ENCODE peak calls at places on chromosomes 11 and 22, in five cellular contexts. One of them, this sample, is unnamed.

GRCh38 chr22:36964110-36964509 is 50.7 kb downstream of the CSF2RB start:
- DNase-seq in SK-N-SH: no peak
- DNase-seq in uterus: no peak
- DNase-seq in cardiac muscle cell: no peak
- DNase-seq in upper lobe of right lung: no peak
- DNase-seq in this sample: no peak

GRCh38 chr11:11427185-11427944 is 74.3 kb upstream of the CSNK2A3 start:
- DNase-seq in uterus: no peak
- DNase-seq in SK-N-SH: no peak
- DNase-seq in upper lobe of right lung: no peak
- DNase-seq in cardiac muscle cell: peak; percentile 24
- DNase-seq in this sample: no peak

GRCh38 chr22:42966389-42966998 is 48.5 kb downstream of the PACSIN2 start:
- DNase-seq in uterus: no peak
- DNase-seq in cardiac muscle cell: no peak
- DNase-seq in upper lobe of right lung: no peak
- DNase-seq in SK-N-SH: no peak
- DNase-seq in this sample: no peak

GRCh38 chr11:62556102-62556871 is 9.7 kb upstream of the AHNAK start:
- DNase-seq in upper lobe of right lung: peak; percentile 93
- DNase-seq in cardiac muscle cell: peak; percentile 87
- DNase-seq in uterus: peak; percentile 92
- DNase-seq in SK-N-SH: peak; percentile 90
- DNase-seq in this sample: peak; percentile 75

GRCh38 chr11:102518296-102519094 is 12.1 kb downstream of the MMP7 start:
- DNase-seq in SK-N-SH: no peak
- DNase-seq in upper lobe of right lung: no peak
- DNase-seq in uterus: no peak
- DNase-seq in cardiac muscle cell: no peak
- DNase-seq in this sample: no peak

GRCh38 chr22:49764151-49764581 is 63.5 kb downstream of the BRD1 start:
- DNase-seq in uterus: no peak
- DNase-seq in cardiac muscle cell: no peak
- DNase-seq in SK-N-SH: peak; percentile 44
- DNase-seq in upper lobe of right lung: peak; percentile 63
- DNase-seq in this sample: peak; percentile 48

GRCh38 chr11:120354068-120354467 is 17.9 kb downstream of the ARHGEF12 start:
- DNase-seq in uterus: no peak
- DNase-seq in upper lobe of right lung: no peak
- DNase-seq in cardiac muscle cell: no peak
- DNase-seq in SK-N-SH: no peak
- DNase-seq in this sample: no peak

GRCh38 chr11:63916837-63917684 is at the start of gene RCOR2:
- DNase-seq in upper lobe of right lung: peak; percentile 81
- DNase-seq in cardiac muscle cell: peak; percentile 94
- DNase-seq in uterus: peak; percentile 77
- DNase-seq in SK-N-SH: peak; percentile 98
- DNase-seq in this sample: peak; percentile 87

GRCh38 chr11:47511927-47512326 is 41.0 kb downstream of the CELF1 start:
- DNase-seq in cardiac muscle cell: no peak
- DNase-seq in uterus: no peak
- DNase-seq in SK-N-SH: no peak
- DNase-seq in upper lobe of right lung: no peak
- DNase-seq in this sample: no peak

GRCh38 chr11:57641426-57641825 is 8.3 kb downstream of the YPEL4 start:
- DNase-seq in uterus: no peak
- DNase-seq in upper lobe of right lung: no peak
- DNase-seq in cardiac muscle cell: peak; percentile 53
- DNase-seq in SK-N-SH: peak; percentile 54
- DNase-seq in this sample: no peak

GRCh38 chr22:43432883-43433415 is 21.1 kb downstream of the MPPED1 start:
- DNase-seq in uterus: no peak
- DNase-seq in upper lobe of right lung: peak; percentile 21
- DNase-seq in cardiac muscle cell: no peak
- DNase-seq in SK-N-SH: no peak
- DNase-seq in this sample: no peak

GRCh38 chr11:93861808-93862207 is 11.4 kb upstream of the VSTM5 start:
- DNase-seq in upper lobe of right lung: no peak
- DNase-seq in cardiac muscle cell: no peak
- DNase-seq in SK-N-SH: no peak
- DNase-seq in uterus: no peak
- DNase-seq in this sample: peak; percentile 31

DNA sequence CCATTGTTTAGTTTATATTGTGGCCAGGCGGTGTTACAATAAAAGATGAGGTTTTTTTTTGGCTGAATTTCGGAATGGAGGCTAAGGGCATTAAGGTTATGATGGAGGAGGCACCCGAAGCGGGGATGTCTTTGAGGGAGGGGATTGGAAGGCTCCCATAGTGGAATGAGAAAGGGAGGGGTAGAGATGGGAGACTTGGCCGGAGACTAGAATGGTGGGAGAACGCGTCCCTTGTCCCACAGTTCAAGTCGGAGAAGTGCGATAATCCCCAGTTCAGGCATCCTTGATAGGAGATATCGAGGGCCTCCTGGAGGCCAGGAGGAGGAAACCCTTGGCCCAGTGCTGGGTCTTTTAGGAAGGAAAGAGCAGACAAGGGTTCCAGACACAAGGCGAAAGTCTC is 21.6 kb downstream of the ZNF195 start:
- DNase-seq in SK-N-SH: no peak
- DNase-seq in uterus: no peak
- DNase-seq in cardiac muscle cell: no peak
- DNase-seq in upper lobe of right lung: no peak
- DNase-seq in this sample: no peak
- H3K9me3 ChIP-seq in SK-N-SH: peaks cover 29% of the 10 kb centered on the region
- H3K9me3 ChIP-seq in uterus: no peaks in the 10 kb centered on the region
- H3K9me3 ChIP-seq in cardiac muscle cell: peaks cover 7% of the 10 kb centered on the region
- H3K9me3 ChIP-seq in upper lobe of right lung: peaks cover 58% of the 10 kb centered on the region
- H3K9me3 ChIP-seq in this sample: no peaks in the 10 kb centered on the region

GRCh38 chr22:17190702-17191101 is 28.5 kb downstream of the ADA2 start:
- DNase-seq in SK-N-SH: no peak
- DNase-seq in upper lobe of right lung: no peak
- DNase-seq in cardiac muscle cell: peak; percentile 15
- DNase-seq in uterus: no peak
- DNase-seq in this sample: no peak
- H3K36me3 ChIP-seq in SK-N-SH: no peaks in the 10 kb centered on the region
- H3K36me3 ChIP-seq in upper lobe of right lung: no peaks in the 10 kb centered on the region
- H3K36me3 ChIP-seq in cardiac muscle cell: no peaks in the 10 kb centered on the region
- H3K36me3 ChIP-seq in uterus: no peaks in the 10 kb centered on the region
- H3K36me3 ChIP-seq in this sample: no peaks in the 10 kb centered on the region

DNA sequence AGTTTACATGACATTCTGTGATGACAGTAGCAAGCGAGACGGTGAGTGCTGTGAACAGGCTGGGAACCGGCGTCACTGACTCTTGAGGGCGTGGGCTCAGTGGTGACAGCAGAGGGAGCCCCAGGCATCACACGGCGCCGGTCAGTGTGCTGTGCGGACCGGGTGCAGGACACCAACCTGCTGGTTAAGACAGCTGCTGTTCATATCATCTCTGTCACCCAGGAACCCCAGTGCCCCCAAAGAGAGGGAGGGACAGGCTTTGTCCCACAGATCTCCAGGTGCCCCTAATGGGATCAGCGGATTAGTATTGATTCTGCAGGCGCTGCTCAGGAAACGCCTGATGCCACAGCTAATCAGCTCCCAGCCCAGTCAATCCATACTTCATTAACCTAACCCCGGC is 18.4 kb downstream of the B3GAT1 start:
- DNase-seq in uterus: no peak
- DNase-seq in cardiac muscle cell: peak; percentile 42
- DNase-seq in upper lobe of right lung: no peak
- DNase-seq in SK-N-SH: peak; percentile 81
- DNase-seq in this sample: peak; percentile 64
- TF ChIP-seq CTCF in uterus: no peak
- TF ChIP-seq CTCF in cardiac muscle cell: peak; percentile 4
- TF ChIP-seq CTCF in upper lobe of right lung: peak; percentile 23
- TF ChIP-seq CTCF in SK-N-SH: no peak
- TF ChIP-seq CTCF in this sample: peak; percentile 70

DNA sequence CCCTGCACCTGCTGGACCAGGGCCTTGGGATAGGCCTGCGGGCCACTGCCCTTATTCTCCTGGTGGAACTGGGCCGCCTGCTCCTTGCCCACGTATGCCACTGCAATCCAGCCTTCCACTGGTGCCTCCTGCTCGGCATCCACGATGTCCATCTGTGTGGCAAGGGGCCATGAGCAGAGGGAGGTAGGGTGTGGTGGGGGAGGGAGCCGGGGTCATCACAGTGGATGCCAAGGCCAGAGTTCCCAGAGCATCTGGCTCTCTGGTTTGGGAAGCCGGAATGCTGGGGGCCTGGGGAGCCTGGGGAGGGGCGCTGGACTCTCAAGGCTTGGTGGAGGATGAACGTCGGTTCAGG is 627 bp downstream of the RNF215 start:
- DNase-seq in upper lobe of right lung: no peak
- DNase-seq in SK-N-SH: no peak
- DNase-seq in uterus: peak; percentile 45
- DNase-seq in cardiac muscle cell: no peak
- DNase-seq in this sample: no peak
- H3K9me3 ChIP-seq in upper lobe of right lung: no peaks in the 10 kb centered on the region
- H3K9me3 ChIP-seq in SK-N-SH: no peaks in the 10 kb centered on the region
- H3K9me3 ChIP-seq in uterus: no peaks in the 10 kb centered on the region
- H3K9me3 ChIP-seq in cardiac muscle cell: no peaks in the 10 kb centered on the region
- H3K9me3 ChIP-seq in this sample: no peaks in the 10 kb centered on the region

GRCh38 chr11:114302663-114303062 is 6.5 kb downstream of the NNMT start:
- DNase-seq in cardiac muscle cell: no peak
- DNase-seq in SK-N-SH: no peak
- DNase-seq in upper lobe of right lung: no peak
- DNase-seq in uterus: no peak
- DNase-seq in this sample: no peak
- H3K36me3 ChIP-seq in cardiac muscle cell: no peaks in the 10 kb centered on the region
- H3K36me3 ChIP-seq in SK-N-SH: peaks cover 33% of the 10 kb centered on the region
- H3K36me3 ChIP-seq in upper lobe of right lung: peaks cover 23% of the 10 kb centered on the region
- H3K36me3 ChIP-seq in uterus: no peaks in the 10 kb centered on the region
- H3K36me3 ChIP-seq in this sample: no peaks in the 10 kb centered on the region

DNA sequence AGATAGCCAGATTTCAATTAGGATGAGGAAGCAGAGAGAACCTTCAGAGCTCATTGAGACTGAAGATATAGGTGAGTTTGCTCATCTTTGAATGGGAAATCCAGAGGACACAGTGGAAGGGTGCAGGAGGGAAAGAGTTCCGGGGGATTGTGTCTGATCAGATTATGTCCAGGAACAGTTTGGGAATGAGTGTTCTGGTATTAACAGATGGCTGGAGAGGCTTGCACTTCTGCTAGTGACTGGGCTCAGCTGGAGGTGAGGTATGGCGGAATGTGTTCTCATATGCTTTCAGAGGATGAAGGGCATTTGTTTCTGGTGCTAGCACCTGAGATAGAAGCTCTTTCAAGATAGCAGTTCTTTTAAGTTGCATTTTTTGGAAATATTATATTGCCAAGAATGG is 27.6 kb downstream of the ALKBH3 start:
- DNase-seq in cardiac muscle cell: no peak
- DNase-seq in uterus: no peak
- DNase-seq in SK-N-SH: no peak
- DNase-seq in upper lobe of right lung: no peak
- DNase-seq in this sample: no peak
- TF ChIP-seq CTCF in cardiac muscle cell: no peak
- TF ChIP-seq CTCF in uterus: no peak
- TF ChIP-seq CTCF in SK-N-SH: no peak
- TF ChIP-seq CTCF in upper lobe of right lung: no peak
- TF ChIP-seq CTCF in this sample: no peak

DNA sequence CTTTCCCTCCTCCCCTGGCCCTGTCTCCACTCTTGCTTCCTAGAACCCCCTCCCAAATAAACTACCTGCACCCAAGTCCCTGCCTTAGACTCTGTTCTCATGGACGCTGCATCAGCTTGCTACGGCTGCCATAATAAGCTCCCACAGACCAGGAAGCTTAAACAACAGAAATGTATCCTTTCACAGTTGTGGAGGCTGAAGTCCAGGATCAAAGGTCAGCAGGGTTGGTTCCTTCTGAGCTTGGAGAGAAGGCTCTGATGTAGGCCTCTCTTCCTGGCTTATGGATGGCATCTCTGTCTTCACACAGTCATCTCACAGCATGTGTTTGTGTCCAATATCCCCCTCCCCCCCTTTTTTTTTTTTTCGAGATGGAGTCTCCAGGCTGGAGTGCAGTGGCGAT is 23.4 kb downstream of the CBX7 start:
- DNase-seq in cardiac muscle cell: no peak
- DNase-seq in SK-N-SH: no peak
- DNase-seq in upper lobe of right lung: no peak
- DNase-seq in uterus: no peak
- DNase-seq in this sample: no peak
- H3K9me3 ChIP-seq in cardiac muscle cell: no peaks in the 10 kb centered on the region
- H3K9me3 ChIP-seq in SK-N-SH: no peaks in the 10 kb centered on the region
- H3K9me3 ChIP-seq in upper lobe of right lung: no peaks in the 10 kb centered on the region
- H3K9me3 ChIP-seq in uterus: no peaks in the 10 kb centered on the region
- H3K9me3 ChIP-seq in this sample: no peaks in the 10 kb centered on the region